ENCODE peak calls at places on chromosomes 3 and 15, in five cellular contexts. N, O, C, V and Z are unnamed samples.
A peak's percentile ranks its signal among the peaks of the same experiment; 100 is the strongest.

GRCh38 chr15:100048736-100049135 is 293.0 kb downstream of the ADAMTS17 start:
- DNase-seq in N (no peak), O (no peak), C (no peak), V (no peak), Z (no peak)

GRCh38 chr15:40366204-40367037 is 8.4 kb downstream of the DISP2 start:
- DNase-seq in N (no peak), O (no peak), C (no peak), V (no peak), Z (no peak)

GRCh38 chr3:4807381-4808280 is 171.6 kb upstream of the BHLHE40 start:
- DNase-seq in N (no peak), O (no peak), C (no peak), V (no peak), Z (no peak)

GRCh38 chr15:85473455-85473854 is 93.1 kb downstream of the AKAP13 start:
- DNase-seq in N (no peak), O (no peak), C (no peak), V (peak; percentile 78), Z (no peak)

GRCh38 chr3:82080261-82080660 is 318.8 kb upstream of the GBE1 start:
- DNase-seq in N (no peak), O (no peak), C (no peak), V (peak; percentile 17), Z (no peak)

GRCh38 chr3:63961891-63962290 is 49.7 kb upstream of the SCAANT1 start:
- DNase-seq in N (no peak), O (no peak), C (no peak), V (peak; percentile 44), Z (no peak)

GRCh38 chr3:150970665-150971327 is 1.7 kb downstream of the CLRN1 start:
- DNase-seq in N (no peak), O (no peak), C (no peak), V (peak; percentile 81), Z (no peak)

GRCh38 chr3:31103623-31104180 is 209.2 kb upstream of the GADL1 start:
- DNase-seq in N (no peak), O (no peak), C (no peak), V (peak; percentile 44), Z (no peak)

GRCh38 chr3:4417449-4417848 is 49.6 kb downstream of the SUMF1 start:
- DNase-seq in N (no peak), O (no peak), C (peak; percentile 30), V (peak; percentile 75), Z (no peak)

GRCh38 chr3:52242039-52242438 is 3.1 kb upstream of the TWF2 start:
- DNase-seq in N (no peak), O (no peak), C (no peak), V (no peak), Z (no peak)

GRCh38 chr15:34214135-34214534 is 4.2 kb upstream of the KATNBL1 start:
- DNase-seq in N (no peak), O (no peak), C (no peak), V (no peak), Z (no peak)

GRCh38 chr3:139123377-139124095 is 78.8 kb upstream of the PRR23C start:
- DNase-seq in N (no peak), O (no peak), C (no peak), V (no peak), Z (no peak)

GRCh38 chr15:55802600-55803376 is 59.8 kb upstream of the PRTG start:
- DNase-seq in N (no peak), O (no peak), C (no peak), V (no peak), Z (no peak)

GRCh38 chr15:43070249-43070648 is 35.6 kb downstream of the UBR1 start:
- DNase-seq in N (no peak), O (no peak), C (no peak), V (no peak), Z (no peak)

GRCh38 chr3:9630550-9631139 is 18.7 kb upstream of the MTMR14 start:
- DNase-seq in N (no peak), O (no peak), C (no peak), V (no peak), Z (no peak)

GRCh38 chr15:77482570-77482969 is 61.9 kb downstream of the HMG20A start:
- DNase-seq in N (no peak), O (no peak), C (no peak), V (peak; percentile 90), Z (no peak)

GRCh38 chr3:100656945-100657344 is 47.5 kb downstream of the ADGRG7 start:
- DNase-seq in N (no peak), O (no peak), C (no peak), V (no peak), Z (no peak)

GRCh38 chr3:161305095-161305991 is 66.0 kb downstream of the SPTSSB start:
- DNase-seq in N (no peak), O (no peak), C (no peak), V (peak; percentile 6), Z (no peak)
- H3K36me3 ChIP-seq in N (no peaks in the 10 kb centered on the region), O (no peaks in the 10 kb centered on the region), C (no peaks in the 10 kb centered on the region), V (no peaks in the 10 kb centered on the region), Z (no peaks in the 10 kb centered on the region)

DNA sequence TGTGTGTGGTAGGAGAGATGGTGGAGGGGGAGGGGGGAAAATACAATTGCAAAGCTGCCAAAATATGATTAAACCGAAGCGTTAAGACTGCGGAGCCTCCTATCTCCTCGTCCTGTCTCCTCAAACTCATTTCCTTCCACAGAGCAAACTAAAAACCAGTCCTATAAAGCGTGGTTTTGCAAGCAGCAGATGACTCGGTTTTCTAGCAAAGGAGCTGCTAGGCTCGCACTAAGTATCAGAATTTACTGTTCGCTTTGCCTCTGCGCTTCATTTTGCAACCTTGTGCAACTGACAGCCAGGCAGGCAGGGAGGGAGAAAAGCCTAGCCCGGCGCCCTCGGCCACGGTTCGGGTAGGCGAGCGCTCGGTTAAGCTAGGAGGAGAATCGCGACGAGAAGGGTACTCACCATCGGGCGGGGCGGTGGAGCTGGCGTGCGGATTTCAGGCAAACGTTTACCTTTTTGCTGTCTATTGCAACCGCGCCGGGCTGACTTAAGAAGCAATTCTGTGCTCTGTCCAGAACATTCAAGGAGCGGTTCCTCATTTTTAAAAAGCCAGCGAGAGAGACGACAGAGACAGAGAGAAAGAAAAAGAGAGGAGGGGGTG is 3.8 kb upstream of the NR2F2 start:
- DNase-seq in N (peak; percentile 60), O (peak; percentile 61), C (no peak), V (peak; percentile 60), Z (no peak)
- H3K27ac ChIP-seq in N (peak overlapping the region; percentile 98), O (peak overlapping the region; percentile 98), C (peak overlapping the region; percentile 84), V (peak overlapping the region; percentile 87), Z (no peak overlapping the region)

GRCh38 chr3:34292605-34293300 is 494.3 kb downstream of the PDCD6IP start:
- DNase-seq in N (no peak), O (no peak), C (no peak), V (no peak), Z (no peak)
- H3K9me3 ChIP-seq in N (no peaks in the 10 kb centered on the region), O (no peaks in the 10 kb centered on the region), C (no peaks in the 10 kb centered on the region), V (no peaks in the 10 kb centered on the region), Z (no peaks in the 10 kb centered on the region)

GRCh38 chr3:155917781-155918180 is 47.3 kb downstream of the GMPS start:
- DNase-seq in N (no peak), O (no peak), C (no peak), V (no peak), Z (no peak)

GRCh38 chr3:155921486-155921885 is 51.0 kb downstream of the GMPS start:
- DNase-seq in N (no peak), O (no peak), C (no peak), V (no peak), Z (no peak)

DNA sequence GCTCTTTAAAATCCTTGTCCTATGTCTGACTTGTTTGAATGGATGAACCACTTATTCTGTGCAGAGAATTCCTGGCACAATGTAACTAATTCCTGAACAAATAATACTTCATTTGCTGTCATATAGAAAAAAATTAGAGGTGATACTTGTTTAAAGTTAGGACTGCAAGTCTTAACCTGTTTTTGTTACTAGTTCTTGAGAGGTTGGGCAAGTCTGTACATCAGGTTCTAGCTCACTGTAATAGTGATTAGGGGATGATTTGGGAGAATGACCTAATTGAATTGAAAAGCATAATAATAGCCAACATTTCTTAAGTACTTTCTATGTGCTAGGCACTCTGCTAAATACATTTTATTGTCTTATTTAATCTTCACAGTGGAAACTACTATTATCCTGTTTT is 49.3 kb downstream of the GMPS start:
- DNase-seq in N (no peak), O (no peak), C (no peak), V (no peak), Z (no peak)
- H3K36me3 ChIP-seq in N (no peaks in the 10 kb centered on the region), O (peaks cover 92% of the 10 kb centered on the region), C (peaks cover 41% of the 10 kb centered on the region), V (no peaks in the 10 kb centered on the region), Z (peaks cover 19% of the 10 kb centered on the region)